ENCODE peak calls at places on chromosomes 3 and 15, in six cellular contexts. G, H, P, R, S and V are unnamed samples.

GRCh38 chr15:75577401-75578205 is 1.5 kb downstream of the PTPN9 start:
- DNase-seq in G (peak; percentile 39), H (no peak), P (no peak), R (no peak), S (peak; percentile 28), V (no peak)

GRCh38 chr15:100200287-100200772 is 141.4 kb downstream of the ADAMTS17 start:
- DNase-seq in G (no peak), H (no peak), P (no peak), R (no peak), S (no peak), V (no peak)

GRCh38 chr3:124802702-124803101 is 72.5 kb downstream of the UMPS start:
- DNase-seq in G (no peak), H (no peak), P (no peak), R (no peak), S (no peak), V (no peak)

GRCh38 chr3:71247948-71248315 is 335.6 kb downstream of the FOXP1 start:
- DNase-seq in G (no peak), H (no peak), P (no peak), R (no peak), S (no peak), V (no peak)

GRCh38 chr15:67834249-67834592 is 5.6 kb downstream of the RNU6-1 start:
- DNase-seq in G (no peak), H (no peak), P (no peak), R (no peak), S (no peak), V (no peak)

GRCh38 chr15:70597056-70597603 is 166.2 kb downstream of the UACA start:
- DNase-seq in G (no peak), H (no peak), P (no peak), R (no peak), S (no peak), V (no peak)

GRCh38 chr3:182739619-182740018 is 53.7 kb upstream of the ATP11B start:
- DNase-seq in G (no peak), H (no peak), P (no peak), R (no peak), S (peak; percentile 75), V (no peak)

GRCh38 chr3:148023994-148024393 is 614.8 kb downstream of the ZIC1 start:
- DNase-seq in G (peak; percentile 80), H (no peak), P (no peak), R (no peak), S (peak; percentile 86), V (no peak)

GRCh38 chr3:36944641-36945270 is at the start of gene TRANK1:
- DNase-seq in G (peak; percentile 28), H (peak; percentile 81), P (peak; percentile 85), R (peak; percentile 77), S (peak; percentile 34), V (peak; percentile 88)

GRCh38 chr3:150761831-150762661 is 923 bp downstream of the SIAH2 start:
- DNase-seq in G (peak; percentile 81), H (peak; percentile 8), P (peak; percentile 40), R (peak; percentile 77), S (peak; percentile 56), V (peak; percentile 71)

GRCh38 chr15:20341901-20342605 is 199.5 kb downstream of the GOLGA6L6 start:
- DNase-seq in G (no peak), H (peak; percentile 21), P (peak; percentile 28), R (peak; percentile 95), S (no peak), V (peak; percentile 96)

GRCh38 chr15:39890640-39891039 is 29.4 kb downstream of the GPR176 start:
- DNase-seq in G (no peak), H (no peak), P (no peak), R (no peak), S (no peak), V (no peak)

GRCh38 chr15:65056868-65057548 is 10.8 kb downstream of the RASL12 start:
- DNase-seq in G (peak; percentile 37), H (no peak), P (no peak), R (no peak), S (peak; percentile 31), V (no peak)

GRCh38 chr15:25248583-25249235 is 190.1 kb downstream of the UBE3A start:
- DNase-seq in G (no peak), H (no peak), P (peak; percentile 3), R (peak; percentile 13), S (no peak), V (peak; percentile 48)

GRCh38 chr3:32733631-32734229 is 48.7 kb downstream of the CNOT10 start:
- DNase-seq in G (peak; percentile 55), H (no peak), P (no peak), R (no peak), S (peak; percentile 44), V (no peak)

GRCh38 chr15:52115598-52116427 is 3.2 kb upstream of the BCL2L10 start:
- DNase-seq in G (no peak), H (no peak), P (no peak), R (no peak), S (peak; percentile 10), V (no peak)

GRCh38 chr3:163218336-163218735 is 1721.7 kb downstream of the OTOL1 start:
- DNase-seq in G (no peak), H (no peak), P (no peak), R (no peak), S (no peak), V (no peak)

GRCh38 chr15:60077581-60078359 is 73.7 kb downstream of the FOXB1 start:
- DNase-seq in G (no peak), H (no peak), P (peak; percentile 51), R (no peak), S (no peak), V (no peak)

GRCh38 chr15:70264738-70265465 is 167.2 kb upstream of the TLE3 start:
- DNase-seq in G (no peak), H (no peak), P (no peak), R (no peak), S (no peak), V (no peak)

GRCh38 chr3:29285356-29286070 is 4.6 kb downstream of the RBMS3 start:
- DNase-seq in G (peak; percentile 45), H (no peak), P (no peak), R (no peak), S (peak; percentile 33), V (no peak)

GRCh38 chr3:109224333-109224732 is 87.8 kb downstream of the C3orf85 start:
- DNase-seq in G (no peak), H (no peak), P (no peak), R (no peak), S (no peak), V (no peak)

GRCh38 chr3:16254933-16255725 is 9.6 kb downstream of the DPH3 start:
- DNase-seq in G (no peak), H (no peak), P (no peak), R (no peak), S (no peak), V (no peak)

GRCh38 chr3:27699067-27699466 is 23.1 kb downstream of the EOMES start:
- DNase-seq in G (no peak), H (no peak), P (no peak), R (no peak), S (no peak), V (no peak)

GRCh38 chr3:142209655-142210054 is 15.7 kb downstream of the GK5 start:
- DNase-seq in G (peak; percentile 88), H (no peak), P (no peak), R (no peak), S (peak; percentile 72), V (no peak)

GRCh38 chr3:183924956-183925355 is 40.3 kb upstream of the PARL start:
- DNase-seq in G (peak; percentile 38), H (no peak), P (no peak), R (no peak), S (peak; percentile 93), V (no peak)

GRCh38 chr3:197381371-197381770 is 83.0 kb upstream of the DLG1 start:
- DNase-seq in G (no peak), H (no peak), P (no peak), R (no peak), S (no peak), V (no peak)

GRCh38 chr3:8840556-8840955 is 71.1 kb upstream of the OXTR start:
- DNase-seq in G (peak; percentile 32), H (no peak), P (no peak), R (no peak), S (peak; percentile 89), V (no peak)

GRCh38 chr3:88149146-88149515 is 628 bp upstream of the C3orf38 start:
- DNase-seq in G (no peak), H (peak; percentile 2), P (no peak), R (no peak), S (peak; percentile 16), V (no peak)